ENCODE peak calls at places on chromosomes 4 and X, in four cellular contexts. One of them, this sample, is unnamed.
A peak's percentile ranks its signal among the peaks of the same experiment; 100 is the strongest.

GRCh38 chr4:159505275-159505975 is 402.5 kb downstream of the RAPGEF2 start:
- DNase-seq in ELR: no peak
- DNase-seq in EL: no peak
- DNase-seq in choroid plexus epithelial cell: peak; percentile 68
- DNase-seq in this sample: no peak

GRCh38 chr4:81360722-81361121 is 111.0 kb downstream of the RASGEF1B start:
- DNase-seq in ELR: no peak
- DNase-seq in EL: no peak
- DNase-seq in choroid plexus epithelial cell: no peak
- DNase-seq in this sample: no peak

GRCh38 chrX:44973420-44973932 is 100.5 kb downstream of the KDM6A start:
- DNase-seq in ELR: no peak
- DNase-seq in EL: no peak
- DNase-seq in choroid plexus epithelial cell: no peak
- DNase-seq in this sample: no peak

GRCh38 chr4:26141916-26142638 is 178.7 kb upstream of the RBPJ start:
- DNase-seq in ELR: peak; percentile 16
- DNase-seq in EL: peak; percentile 50
- DNase-seq in choroid plexus epithelial cell: peak; percentile 93
- DNase-seq in this sample: peak; percentile 15

GRCh38 chrX:17931855-17932254 is 70.8 kb upstream of the RAI2 start:
- DNase-seq in ELR: no peak
- DNase-seq in EL: no peak
- DNase-seq in choroid plexus epithelial cell: no peak
- DNase-seq in this sample: no peak

GRCh38 chrX:20988804-20989203 is 385.4 kb upstream of the CNKSR2 start:
- DNase-seq in ELR: no peak
- DNase-seq in EL: no peak
- DNase-seq in choroid plexus epithelial cell: no peak
- DNase-seq in this sample: no peak

GRCh38 chrX:41108007-41108683 is 22.9 kb downstream of the USP9X start:
- DNase-seq in ELR: peak; percentile 26
- DNase-seq in EL: no peak
- DNase-seq in choroid plexus epithelial cell: no peak
- DNase-seq in this sample: no peak

GRCh38 chr4:36386691-36387090 is 105.3 kb downstream of the DTHD1 start:
- DNase-seq in ELR: no peak
- DNase-seq in EL: no peak
- DNase-seq in choroid plexus epithelial cell: no peak
- DNase-seq in this sample: no peak

GRCh38 chrX:56761167-56761566 is 32.1 kb downstream of the NBDY start:
- DNase-seq in ELR: no peak
- DNase-seq in EL: no peak
- DNase-seq in choroid plexus epithelial cell: no peak
- DNase-seq in this sample: no peak

GRCh38 chrX:83145910-83146309 is 362.2 kb upstream of the POU3F4 start:
- DNase-seq in ELR: no peak
- DNase-seq in EL: no peak
- DNase-seq in choroid plexus epithelial cell: no peak
- DNase-seq in this sample: no peak

GRCh38 chr4:25814737-25815136 is 48.1 kb downstream of the SEL1L3 start:
- DNase-seq in ELR: no peak
- DNase-seq in EL: no peak
- DNase-seq in choroid plexus epithelial cell: no peak
- DNase-seq in this sample: no peak

GRCh38 chrX:124215786-124216185 is 116.7 kb upstream of the TEX13D start:
- DNase-seq in ELR: no peak
- DNase-seq in EL: no peak
- DNase-seq in choroid plexus epithelial cell: no peak
- DNase-seq in this sample: no peak

GRCh38 chr4:71229477-71230257 is 109.2 kb upstream of the SLC4A4 start:
- DNase-seq in ELR: peak; percentile 67
- DNase-seq in EL: peak; percentile 66
- DNase-seq in choroid plexus epithelial cell: peak; percentile 62
- DNase-seq in this sample: peak; percentile 64

GRCh38 chr4:147492761-147493160 is 11.9 kb downstream of the EDNRA start:
- DNase-seq in ELR: peak; percentile 57
- DNase-seq in EL: peak; percentile 69
- DNase-seq in choroid plexus epithelial cell: peak; percentile 98
- DNase-seq in this sample: peak; percentile 86

GRCh38 chr4:39655206-39655605 is 16.5 kb upstream of the SMIM14 start:
- DNase-seq in ELR: no peak
- DNase-seq in EL: no peak
- DNase-seq in choroid plexus epithelial cell: peak; percentile 12
- DNase-seq in this sample: peak; percentile 40

GRCh38 chr4:118955515-118955914 is 66.9 kb downstream of the SYNPO2 start:
- DNase-seq in ELR: peak; percentile 39
- DNase-seq in EL: peak; percentile 59
- DNase-seq in choroid plexus epithelial cell: peak; percentile 81
- DNase-seq in this sample: peak; percentile 68

GRCh38 chr4:38967260-38968095 is 64.7 kb downstream of the TMEM156 start:
- DNase-seq in ELR: peak; percentile 89
- DNase-seq in EL: peak; percentile 89
- DNase-seq in choroid plexus epithelial cell: peak; percentile 99
- DNase-seq in this sample: peak; percentile 92

GRCh38 chr4:105158837-105159236 is 12.2 kb downstream of the TET2 start:
- DNase-seq in ELR: no peak
- DNase-seq in EL: no peak
- DNase-seq in choroid plexus epithelial cell: peak; percentile 67
- DNase-seq in this sample: peak; percentile 50

GRCh38 chr4:118224239-118224829 is 128.5 kb downstream of the PRSS12 start:
- DNase-seq in ELR: peak; percentile 76
- DNase-seq in EL: peak; percentile 64
- DNase-seq in choroid plexus epithelial cell: peak; percentile 86
- DNase-seq in this sample: peak; percentile 82

GRCh38 chrX:72272868-72273267 is 4.2 kb downstream of the RPS4X start:
- DNase-seq in ELR: peak; percentile 85
- DNase-seq in EL: peak; percentile 51
- DNase-seq in choroid plexus epithelial cell: peak; percentile 65
- DNase-seq in this sample: peak; percentile 59

GRCh38 chr4:184143770-184144564 is 73.7 kb downstream of the ENPP6 start:
- DNase-seq in ELR: no peak
- DNase-seq in EL: no peak
- DNase-seq in choroid plexus epithelial cell: no peak
- DNase-seq in this sample: no peak

GRCh38 chr4:173420324-173420752 is 21.4 kb upstream of the SCRG1 start:
- DNase-seq in ELR: peak; percentile 55
- DNase-seq in EL: peak; percentile 19
- DNase-seq in choroid plexus epithelial cell: peak; percentile 43
- DNase-seq in this sample: peak; percentile 48

GRCh38 chr4:138269175-138269574 is 27.0 kb upstream of the SLC7A11 start:
- DNase-seq in ELR: peak; percentile 26
- DNase-seq in EL: no peak
- DNase-seq in choroid plexus epithelial cell: no peak
- DNase-seq in this sample: peak; percentile 29

GRCh38 chr4:162457071-162457865 is 293.5 kb upstream of the FSTL5 start:
- DNase-seq in ELR: peak; percentile 9
- DNase-seq in EL: no peak
- DNase-seq in choroid plexus epithelial cell: no peak
- DNase-seq in this sample: no peak

This sample was measured in cardiac fibroblast.